ENCODE peak calls at places on chromosome 5, in four cellular contexts. One of them, this sample, is unnamed.
A peak's percentile ranks its signal among the peaks of the same experiment; 100 is the strongest.

GRCh38 chr5:118033686-118034338 is 954.5 kb downstream of the DTWD2 start:
- DNase-seq in fibroblast of lung: no peak
- DNase-seq in DND-41: no peak
- DNase-seq in activated effector memory CD4-positive, alpha-beta T cell treated with Interleukin-2 at 50 U/mL for 16 hours: no peak
- DNase-seq in this sample: no peak

GRCh38 chr5:79703381-79703645 is 13.7 kb downstream of the CMYA5 start:
- DNase-seq in fibroblast of lung: no peak
- DNase-seq in activated effector memory CD4-positive, alpha-beta T cell treated with Interleukin-2 at 50 U/mL for 16 hours: no peak
- DNase-seq in DND-41: no peak
- DNase-seq in this sample: no peak

GRCh38 chr5:1031306-1031959 is 22.8 kb downstream of the NKD2 start:
- DNase-seq in activated effector memory CD4-positive, alpha-beta T cell treated with Interleukin-2 at 50 U/mL for 16 hours: no peak
- DNase-seq in DND-41: no peak
- DNase-seq in fibroblast of lung: no peak
- DNase-seq in this sample: no peak

GRCh38 chr5:106321242-106321641 is 1349.5 kb downstream of the EFNA5 start:
- DNase-seq in activated effector memory CD4-positive, alpha-beta T cell treated with Interleukin-2 at 50 U/mL for 16 hours: no peak
- DNase-seq in DND-41: no peak
- DNase-seq in fibroblast of lung: peak; percentile 75
- DNase-seq in this sample: no peak

GRCh38 chr5:172106511-172107356 is 81.3 kb downstream of the STK10 start:
- DNase-seq in activated effector memory CD4-positive, alpha-beta T cell treated with Interleukin-2 at 50 U/mL for 16 hours: peak; percentile 56
- DNase-seq in DND-41: peak; percentile 68
- DNase-seq in fibroblast of lung: no peak
- DNase-seq in this sample: peak; percentile 51

GRCh38 chr5:90161399-90161798 is 248.2 kb downstream of the CETN3 start:
- DNase-seq in activated effector memory CD4-positive, alpha-beta T cell treated with Interleukin-2 at 50 U/mL for 16 hours: no peak
- DNase-seq in DND-41: no peak
- DNase-seq in fibroblast of lung: peak; percentile 40
- DNase-seq in this sample: peak; percentile 74

GRCh38 chr5:31106742-31107546 is 86.5 kb upstream of the CDH6 start:
- DNase-seq in activated effector memory CD4-positive, alpha-beta T cell treated with Interleukin-2 at 50 U/mL for 16 hours: no peak
- DNase-seq in DND-41: no peak
- DNase-seq in fibroblast of lung: peak; percentile 93
- DNase-seq in this sample: no peak

GRCh38 chr5:148387325-148387724 is 3.6 kb downstream of the FBXO38 start:
- DNase-seq in activated effector memory CD4-positive, alpha-beta T cell treated with Interleukin-2 at 50 U/mL for 16 hours: no peak
- DNase-seq in DND-41: no peak
- DNase-seq in fibroblast of lung: peak; percentile 88
- DNase-seq in this sample: no peak

GRCh38 chr5:160159991-160160826 is 41.0 kb upstream of the PWWP2A start:
- DNase-seq in fibroblast of lung: peak; percentile 53
- DNase-seq in DND-41: no peak
- DNase-seq in activated effector memory CD4-positive, alpha-beta T cell treated with Interleukin-2 at 50 U/mL for 16 hours: no peak
- DNase-seq in this sample: no peak

GRCh38 chr5:4551034-4551433 is 589.1 kb upstream of the ADAMTS16 start:
- DNase-seq in DND-41: peak; percentile 84
- DNase-seq in fibroblast of lung: peak; percentile 90
- DNase-seq in activated effector memory CD4-positive, alpha-beta T cell treated with Interleukin-2 at 50 U/mL for 16 hours: no peak
- DNase-seq in this sample: no peak

GRCh38 chr5:102539598-102539997 is 40.8 kb upstream of the SLCO6A1 start:
- DNase-seq in activated effector memory CD4-positive, alpha-beta T cell treated with Interleukin-2 at 50 U/mL for 16 hours: no peak
- DNase-seq in DND-41: no peak
- DNase-seq in fibroblast of lung: peak; percentile 11
- DNase-seq in this sample: no peak

GRCh38 chr5:61234019-61234418 is 71.8 kb upstream of the SMIM15 start:
- DNase-seq in fibroblast of lung: peak; percentile 51
- DNase-seq in activated effector memory CD4-positive, alpha-beta T cell treated with Interleukin-2 at 50 U/mL for 16 hours: no peak
- DNase-seq in DND-41: no peak
- DNase-seq in this sample: no peak

GRCh38 chr5:150035139-150035893 is 34.8 kb downstream of the HMGXB3 start:
- DNase-seq in activated effector memory CD4-positive, alpha-beta T cell treated with Interleukin-2 at 50 U/mL for 16 hours: no peak
- DNase-seq in fibroblast of lung: no peak
- DNase-seq in DND-41: no peak
- DNase-seq in this sample: no peak

GRCh38 chr5:77847814-77848290 is 71.7 kb upstream of the TBCA start:
- DNase-seq in activated effector memory CD4-positive, alpha-beta T cell treated with Interleukin-2 at 50 U/mL for 16 hours: no peak
- DNase-seq in DND-41: no peak
- DNase-seq in fibroblast of lung: no peak
- DNase-seq in this sample: no peak

GRCh38 chr5:16578474-16578883 is 38.3 kb downstream of the RETREG1 start:
- DNase-seq in fibroblast of lung: peak; percentile 25
- DNase-seq in DND-41: no peak
- DNase-seq in activated effector memory CD4-positive, alpha-beta T cell treated with Interleukin-2 at 50 U/mL for 16 hours: no peak
- DNase-seq in this sample: no peak

GRCh38 chr5:96703384-96703910 is 41.3 kb downstream of the CAST start:
- DNase-seq in DND-41: no peak
- DNase-seq in fibroblast of lung: no peak
- DNase-seq in activated effector memory CD4-positive, alpha-beta T cell treated with Interleukin-2 at 50 U/mL for 16 hours: no peak
- DNase-seq in this sample: no peak

This sample was measured in adrenal gland.